ENCODE peak calls at places on chromosomes 1 and 21, in ten cellular contexts. One of them, this sample, is unnamed.

GRCh38 chr21:26179501-26179900 is 8.9 kb upstream of the APP start:
- DNase-seq in foreskin fibroblast: peak; percentile 50
- DNase-seq in nephron progenitor cell: no peak
- DNase-seq in WTC11: no peak
- DNase-seq in neural crest cell: no peak
- DNase-seq in IMR-90: no peak
- DNase-seq in endothelial cell: no peak
- DNase-seq in stomach: no peak
- DNase-seq in cardiac fibroblast: no peak
- DNase-seq in body of pancreas: no peak
- DNase-seq in this sample: no peak

GRCh38 chr1:94543003-94543402 is 1.4 kb upstream of the F3 start:
- DNase-seq in WTC11: no peak
- DNase-seq in IMR-90: peak; percentile 69
- DNase-seq in neural crest cell: no peak
- DNase-seq in endothelial cell: no peak
- DNase-seq in foreskin fibroblast: peak; percentile 65
- DNase-seq in body of pancreas: no peak
- DNase-seq in stomach: no peak
- DNase-seq in cardiac fibroblast: peak; percentile 24
- DNase-seq in nephron progenitor cell: no peak
- DNase-seq in this sample: no peak

GRCh38 chr1:107972367-107972766 is 7.4 kb upstream of the VAV3 start:
- DNase-seq in endothelial cell: no peak
- DNase-seq in nephron progenitor cell: no peak
- DNase-seq in IMR-90: no peak
- DNase-seq in cardiac fibroblast: no peak
- DNase-seq in foreskin fibroblast: no peak
- DNase-seq in stomach: no peak
- DNase-seq in WTC11: no peak
- DNase-seq in body of pancreas: no peak
- DNase-seq in neural crest cell: no peak
- DNase-seq in this sample: no peak

GRCh38 chr1:163744488-163744887 is 422.7 kb downstream of the NUF2 start:
- DNase-seq in IMR-90: no peak
- DNase-seq in body of pancreas: no peak
- DNase-seq in WTC11: no peak
- DNase-seq in nephron progenitor cell: no peak
- DNase-seq in neural crest cell: no peak
- DNase-seq in stomach: no peak
- DNase-seq in foreskin fibroblast: no peak
- DNase-seq in endothelial cell: no peak
- DNase-seq in cardiac fibroblast: no peak
- DNase-seq in this sample: no peak

GRCh38 chr1:119987689-119988088 is 81.8 kb downstream of the NOTCH2 start:
- DNase-seq in nephron progenitor cell: no peak
- DNase-seq in IMR-90: no peak
- DNase-seq in foreskin fibroblast: no peak
- DNase-seq in neural crest cell: no peak
- DNase-seq in WTC11: no peak
- DNase-seq in endothelial cell: no peak
- DNase-seq in stomach: no peak
- DNase-seq in body of pancreas: no peak
- DNase-seq in cardiac fibroblast: no peak
- DNase-seq in this sample: no peak

GRCh38 chr1:68495968-68496679 is 758 bp downstream of the DEPDC1 start:
- DNase-seq in stomach: no peak
- DNase-seq in WTC11: no peak
- DNase-seq in neural crest cell: no peak
- DNase-seq in cardiac fibroblast: no peak
- DNase-seq in body of pancreas: no peak
- DNase-seq in IMR-90: no peak
- DNase-seq in nephron progenitor cell: no peak
- DNase-seq in endothelial cell: peak; percentile 3
- DNase-seq in foreskin fibroblast: peak; percentile 39
- DNase-seq in this sample: no peak

GRCh38 chr1:90809093-90809492 is 92.0 kb upstream of the BARHL2 start:
- DNase-seq in endothelial cell: no peak
- DNase-seq in WTC11: no peak
- DNase-seq in body of pancreas: no peak
- DNase-seq in stomach: no peak
- DNase-seq in neural crest cell: no peak
- DNase-seq in IMR-90: no peak
- DNase-seq in cardiac fibroblast: no peak
- DNase-seq in nephron progenitor cell: no peak
- DNase-seq in foreskin fibroblast: no peak
- DNase-seq in this sample: no peak

GRCh38 chr1:37556712-37557196 is at the start of gene DNALI1:
- DNase-seq in body of pancreas: peak; percentile 95
- DNase-seq in IMR-90: peak; percentile 88
- DNase-seq in WTC11: peak; percentile 96
- DNase-seq in neural crest cell: peak; percentile 96
- DNase-seq in foreskin fibroblast: peak; percentile 97
- DNase-seq in nephron progenitor cell: peak; percentile 96
- DNase-seq in stomach: peak; percentile 93
- DNase-seq in cardiac fibroblast: peak; percentile 96
- DNase-seq in endothelial cell: peak; percentile 95
- DNase-seq in this sample: peak; percentile 87

GRCh38 chr1:212718499-212718898 is 18.9 kb upstream of the BATF3 start:
- DNase-seq in IMR-90: peak; percentile 43
- DNase-seq in cardiac fibroblast: peak; percentile 32
- DNase-seq in nephron progenitor cell: no peak
- DNase-seq in body of pancreas: no peak
- DNase-seq in neural crest cell: no peak
- DNase-seq in stomach: no peak
- DNase-seq in endothelial cell: no peak
- DNase-seq in foreskin fibroblast: peak; percentile 50
- DNase-seq in WTC11: no peak
- DNase-seq in this sample: no peak
- TF ChIP-seq CTCF in IMR-90: peak; percentile 24
- TF ChIP-seq CTCF in cardiac fibroblast: peak; percentile 35
- TF ChIP-seq CTCF in nephron progenitor cell: no peak
- TF ChIP-seq CTCF in body of pancreas: no peak
- TF ChIP-seq CTCF in neural crest cell: no peak
- TF ChIP-seq CTCF in stomach: no peak
- TF ChIP-seq CTCF in endothelial cell: no peak
- TF ChIP-seq CTCF in foreskin fibroblast: peak; percentile 13
- TF ChIP-seq CTCF in WTC11: no peak
- TF ChIP-seq CTCF in this sample: no peak

GRCh38 chr1:203055166-203055799 is 29.0 kb downstream of the PPFIA4 start:
- DNase-seq in stomach: no peak
- DNase-seq in cardiac fibroblast: no peak
- DNase-seq in neural crest cell: peak; percentile 10
- DNase-seq in WTC11: peak; percentile 69
- DNase-seq in body of pancreas: no peak
- DNase-seq in endothelial cell: no peak
- DNase-seq in IMR-90: no peak
- DNase-seq in nephron progenitor cell: no peak
- DNase-seq in foreskin fibroblast: no peak
- DNase-seq in this sample: no peak

GRCh38 chr1:203057831-203058673 is 27.8 kb downstream of the MYOG start:
- DNase-seq in foreskin fibroblast: peak; percentile 80
- DNase-seq in neural crest cell: no peak
- DNase-seq in endothelial cell: no peak
- DNase-seq in body of pancreas: no peak
- DNase-seq in IMR-90: peak; percentile 42
- DNase-seq in nephron progenitor cell: no peak
- DNase-seq in stomach: no peak
- DNase-seq in WTC11: no peak
- DNase-seq in cardiac fibroblast: no peak
- DNase-seq in this sample: no peak

GRCh38 chr1:203054184-203054583 is 27.9 kb downstream of the PPFIA4 start:
- DNase-seq in stomach: no peak
- DNase-seq in neural crest cell: no peak
- DNase-seq in cardiac fibroblast: no peak
- DNase-seq in foreskin fibroblast: no peak
- DNase-seq in nephron progenitor cell: no peak
- DNase-seq in body of pancreas: no peak
- DNase-seq in endothelial cell: no peak
- DNase-seq in WTC11: no peak
- DNase-seq in IMR-90: no peak
- DNase-seq in this sample: no peak

GRCh38 chr1:203056516-203056915 is 29.3 kb downstream of the MYOG start:
- DNase-seq in nephron progenitor cell: no peak
- DNase-seq in cardiac fibroblast: no peak
- DNase-seq in foreskin fibroblast: no peak
- DNase-seq in stomach: no peak
- DNase-seq in IMR-90: no peak
- DNase-seq in endothelial cell: no peak
- DNase-seq in body of pancreas: no peak
- DNase-seq in WTC11: no peak
- DNase-seq in neural crest cell: no peak
- DNase-seq in this sample: no peak

GRCh38 chr1:203055983-203056382 is 29.7 kb downstream of the PPFIA4 start:
- DNase-seq in IMR-90: no peak
- DNase-seq in WTC11: no peak
- DNase-seq in nephron progenitor cell: no peak
- DNase-seq in body of pancreas: no peak
- DNase-seq in cardiac fibroblast: no peak
- DNase-seq in endothelial cell: no peak
- DNase-seq in stomach: no peak
- DNase-seq in neural crest cell: no peak
- DNase-seq in foreskin fibroblast: no peak
- DNase-seq in this sample: no peak
- TF ChIP-seq CTCF in IMR-90: no peak
- TF ChIP-seq CTCF in WTC11: no peak
- TF ChIP-seq CTCF in nephron progenitor cell: no peak
- TF ChIP-seq CTCF in body of pancreas: no peak
- TF ChIP-seq CTCF in cardiac fibroblast: no peak
- TF ChIP-seq CTCF in endothelial cell: no peak
- TF ChIP-seq CTCF in stomach: no peak
- TF ChIP-seq CTCF in neural crest cell: no peak
- TF ChIP-seq CTCF in foreskin fibroblast: no peak
- TF ChIP-seq CTCF in this sample: no peak

GRCh38 chr1:241465673-241466072 is 53.9 kb downstream of the FH start:
- DNase-seq in stomach: no peak
- DNase-seq in cardiac fibroblast: no peak
- DNase-seq in WTC11: no peak
- DNase-seq in foreskin fibroblast: no peak
- DNase-seq in body of pancreas: no peak
- DNase-seq in endothelial cell: no peak
- DNase-seq in IMR-90: no peak
- DNase-seq in neural crest cell: no peak
- DNase-seq in nephron progenitor cell: no peak
- DNase-seq in this sample: no peak

GRCh38 chr1:241462371-241462770 is 57.2 kb downstream of the FH start:
- DNase-seq in foreskin fibroblast: no peak
- DNase-seq in nephron progenitor cell: no peak
- DNase-seq in stomach: no peak
- DNase-seq in WTC11: no peak
- DNase-seq in cardiac fibroblast: peak; percentile 59
- DNase-seq in endothelial cell: no peak
- DNase-seq in IMR-90: no peak
- DNase-seq in body of pancreas: no peak
- DNase-seq in neural crest cell: no peak
- DNase-seq in this sample: no peak

GRCh38 chr1:241470361-241470760 is 49.2 kb downstream of the FH start:
- DNase-seq in WTC11: no peak
- DNase-seq in endothelial cell: no peak
- DNase-seq in IMR-90: peak; percentile 7
- DNase-seq in foreskin fibroblast: no peak
- DNase-seq in nephron progenitor cell: no peak
- DNase-seq in stomach: no peak
- DNase-seq in neural crest cell: no peak
- DNase-seq in body of pancreas: no peak
- DNase-seq in cardiac fibroblast: no peak
- DNase-seq in this sample: no peak

GRCh38 chr1:241460098-241460873 is 59.3 kb downstream of the FH start:
- DNase-seq in body of pancreas: no peak
- DNase-seq in endothelial cell: no peak
- DNase-seq in neural crest cell: no peak
- DNase-seq in foreskin fibroblast: no peak
- DNase-seq in IMR-90: no peak
- DNase-seq in nephron progenitor cell: no peak
- DNase-seq in cardiac fibroblast: no peak
- DNase-seq in WTC11: no peak
- DNase-seq in stomach: no peak
- DNase-seq in this sample: no peak

DNA sequence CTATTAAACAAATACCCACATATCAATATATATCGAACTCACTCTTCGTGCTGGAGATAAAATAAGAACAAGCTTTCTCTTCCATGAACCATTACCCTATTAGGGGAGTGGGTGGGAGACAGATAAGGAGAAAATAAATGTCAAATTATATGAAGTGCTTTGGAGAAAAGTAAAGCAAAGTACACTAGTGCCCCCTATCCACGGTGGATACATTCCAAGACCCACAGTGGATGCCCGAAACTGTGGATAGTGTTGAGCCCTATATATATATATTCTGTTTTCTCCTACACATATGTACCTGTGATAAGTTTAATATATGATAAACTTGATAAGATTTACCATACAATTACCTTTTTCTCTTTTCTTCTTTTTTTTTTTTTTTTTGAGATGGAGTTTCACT is 54.6 kb downstream of the FH start:
- DNase-seq in IMR-90: no peak
- DNase-seq in neural crest cell: no peak
- DNase-seq in foreskin fibroblast: no peak
- DNase-seq in WTC11: no peak
- DNase-seq in stomach: no peak
- DNase-seq in nephron progenitor cell: no peak
- DNase-seq in cardiac fibroblast: no peak
- DNase-seq in body of pancreas: no peak
- DNase-seq in endothelial cell: no peak
- DNase-seq in this sample: no peak
- TF ChIP-seq CTCF in IMR-90: no peak
- TF ChIP-seq CTCF in neural crest cell: no peak
- TF ChIP-seq CTCF in foreskin fibroblast: no peak
- TF ChIP-seq CTCF in WTC11: no peak
- TF ChIP-seq CTCF in stomach: no peak
- TF ChIP-seq CTCF in nephron progenitor cell: no peak
- TF ChIP-seq CTCF in cardiac fibroblast: no peak
- TF ChIP-seq CTCF in body of pancreas: no peak
- TF ChIP-seq CTCF in endothelial cell: no peak
- TF ChIP-seq CTCF in this sample: peak; percentile 12

GRCh38 chr1:16351449-16351993 is 759 bp downstream of the FBXO42 start:
- DNase-seq in foreskin fibroblast: peak; percentile 44
- DNase-seq in cardiac fibroblast: peak; percentile 50
- DNase-seq in nephron progenitor cell: no peak
- DNase-seq in neural crest cell: no peak
- DNase-seq in endothelial cell: no peak
- DNase-seq in WTC11: no peak
- DNase-seq in stomach: no peak
- DNase-seq in IMR-90: peak; percentile 34
- DNase-seq in body of pancreas: no peak
- DNase-seq in this sample: no peak

GRCh38 chr1:16352842-16353535 is 709 bp upstream of the FBXO42 start:
- DNase-seq in cardiac fibroblast: no peak
- DNase-seq in neural crest cell: no peak
- DNase-seq in WTC11: no peak
- DNase-seq in foreskin fibroblast: no peak
- DNase-seq in IMR-90: no peak
- DNase-seq in endothelial cell: no peak
- DNase-seq in nephron progenitor cell: peak; percentile 16
- DNase-seq in body of pancreas: no peak
- DNase-seq in stomach: peak; percentile 27
- DNase-seq in this sample: no peak

GRCh38 chr1:16354619-16355018 is 2.3 kb upstream of the FBXO42 start:
- DNase-seq in IMR-90: no peak
- DNase-seq in body of pancreas: no peak
- DNase-seq in foreskin fibroblast: no peak
- DNase-seq in WTC11: no peak
- DNase-seq in nephron progenitor cell: no peak
- DNase-seq in stomach: no peak
- DNase-seq in endothelial cell: no peak
- DNase-seq in neural crest cell: no peak
- DNase-seq in cardiac fibroblast: no peak
- DNase-seq in this sample: no peak

GRCh38 chr1:16349847-16350406 is 2.4 kb downstream of the FBXO42 start:
- DNase-seq in body of pancreas: no peak
- DNase-seq in WTC11: no peak
- DNase-seq in IMR-90: no peak
- DNase-seq in stomach: no peak
- DNase-seq in neural crest cell: no peak
- DNase-seq in foreskin fibroblast: peak; percentile 14
- DNase-seq in cardiac fibroblast: no peak
- DNase-seq in nephron progenitor cell: no peak
- DNase-seq in endothelial cell: no peak
- DNase-seq in this sample: no peak

GRCh38 chr1:16351994-16352841 is at the start of gene FBXO42:
- DNase-seq in endothelial cell: peak; percentile 96
- DNase-seq in IMR-90: peak; percentile 89
- DNase-seq in stomach: peak; percentile 93
- DNase-seq in body of pancreas: peak; percentile 90
- DNase-seq in neural crest cell: peak; percentile 90
- DNase-seq in nephron progenitor cell: peak; percentile 95
- DNase-seq in foreskin fibroblast: peak; percentile 98
- DNase-seq in WTC11: peak; percentile 93
- DNase-seq in cardiac fibroblast: peak; percentile 95
- DNase-seq in this sample: peak; percentile 93
- TF ChIP-seq CTCF in endothelial cell: no peak
- TF ChIP-seq CTCF in IMR-90: peak; percentile 57
- TF ChIP-seq CTCF in stomach: no peak
- TF ChIP-seq CTCF in body of pancreas: peak; percentile 45
- TF ChIP-seq CTCF in neural crest cell: peak; percentile 58
- TF ChIP-seq CTCF in nephron progenitor cell: no peak
- TF ChIP-seq CTCF in foreskin fibroblast: peak; percentile 5
- TF ChIP-seq CTCF in WTC11: no peak
- TF ChIP-seq CTCF in cardiac fibroblast: no peak
- TF ChIP-seq CTCF in this sample: peak; percentile 63